ENCODE peak calls at places on chromosomes 1 and 21, in six cellular contexts. L is NCI-H1092 treated with DMSO at 0.1 percent for 48 hours; F is Peyer's patch; N is activated CD4-positive, alpha-beta T cell treated with anti-CD3 and anti-CD28 coated beads, Interleukin-2, amount 10 ng/mL, durations not matched to agents 7 days and 5 days; O is foreskin keratinocyte; J is K562. S is an unnamed sample.

GRCh38 chr1:175206687-175207086 is 14.1 kb upstream of the KIAA0040 start:
- DNase-seq in L (peak), F (no peak), N (no peak), O (no peak), J (no peak), S (no peak)

GRCh38 chr1:156629825-156630449 is 10.7 kb downstream of the HAPLN2 start:
- DNase-seq in L (no peak), F (no peak), N (no peak), O (no peak), J (no peak), S (no peak)

GRCh38 chr1:226360106-226360746 is 47.7 kb downstream of the PARP1 start:
- DNase-seq in L (no peak), F (no peak), N (no peak), O (no peak), J (no peak), S (no peak)

GRCh38 chr1:51421961-51422360 is 91.6 kb upstream of the TTC39A start:
- DNase-seq in L (peak), F (no peak), N (no peak), O (no peak), J (peak), S (no peak)

GRCh38 chr21:34886554-34887385 is 162.3 kb downstream of the RUNX1 start:
- DNase-seq in L (no peak), F (no peak), N (peak), O (no peak), J (peak), S (peak)

GRCh38 chr1:107750364-107750959 is 214.5 kb downstream of the VAV3 start:
- DNase-seq in L (peak), F (peak), N (peak), O (peak), J (peak), S (peak)

GRCh38 chr1:174797398-174797797 is 202.3 kb upstream of the CACYBP start:
- DNase-seq in L (no peak), F (no peak), N (no peak), O (no peak), J (no peak), S (no peak)

GRCh38 chr1:208101661-208102431 is 142.3 kb downstream of the PLXNA2 start:
- DNase-seq in L (peak), F (no peak), N (no peak), O (no peak), J (no peak), S (no peak)

GRCh38 chr1:23196627-23197328 is 20.5 kb downstream of the HTR1D start:
- DNase-seq in L (no peak), F (no peak), N (no peak), O (peak), J (no peak), S (no peak)

GRCh38 chr21:37974081-37974480 is 57.8 kb upstream of the KCNJ6 start:
- DNase-seq in L (no peak), F (no peak), N (no peak), O (no peak), J (no peak), S (no peak)

GRCh38 chr1:204077979-204078696 is 5.2 kb downstream of the SOX13 start:
- DNase-seq in L (peak), F (no peak), N (no peak), O (no peak), J (no peak), S (no peak)